ENCODE peak calls at places on chromosomes 13 and 19, in nine cellular contexts. X is NCI-H1092 treated with DMSO at 0.1 percent for 48 hours, M is NCI-H69, L is dorsolateral prefrontal cortex, D is GM12865, F is C1 segment of cervical spinal cord, E is suprapubic skin, J is colonic mucosa, N is nephron progenitor cell. S is an unnamed sample.

GRCh38 chr19:6318772-6319171 is 14.6 kb downstream of the ACER1 start:
- DNase-seq in N (no peak), D (no peak), E (no peak), F (no peak), M (no peak), J (no peak), X (no peak), L (no peak), S (no peak)

GRCh38 chr19:2148482-2149135 is 2.8 kb downstream of the AP3D1 start:
- DNase-seq in L (no peak), J (no peak), M (no peak), F (no peak), D (no peak), N (no peak), E (no peak), X (no peak), S (no peak)

GRCh38 chr19:50500060-50500752 is 10.8 kb downstream of the JOSD2 start:
- DNase-seq in N (peak), F (no peak), E (no peak), L (peak), J (no peak), D (peak), M (peak), X (peak), S (peak)

GRCh38 chr19:50797429-50798115 is 7.4 kb downstream of the ACP4 start:
- DNase-seq in J (no peak), F (no peak), E (no peak), D (no peak), N (no peak), X (no peak), M (no peak), L (no peak), S (no peak)

GRCh38 chr19:15210323-15210774 is 9.6 kb upstream of the NOTCH3 start:
- DNase-seq in F (no peak), N (no peak), E (no peak), M (no peak), X (no peak), J (no peak), D (no peak), L (no peak), S (peak)

GRCh38 chr19:12126707-12127106 is 13.4 kb downstream of the ZNF20 start:
- DNase-seq in M (peak), N (no peak), F (no peak), X (no peak), L (no peak), D (no peak), J (peak), E (no peak), S (no peak)

GRCh38 chr13:30743319-30744055 is 8.1 kb downstream of the ALOX5AP start:
- DNase-seq in N (no peak), M (no peak), J (peak), F (no peak), X (no peak), E (no peak), D (peak), L (no peak), S (no peak)

GRCh38 chr19:45471866-45472556 is 4.2 kb downstream of the FOSB start:
- DNase-seq in J (no peak), N (no peak), M (no peak), F (no peak), L (no peak), E (no peak), D (no peak), X (no peak), S (no peak)

GRCh38 chr13:102799544-102800144 is 725 bp downstream of the BIVM start:
- DNase-seq in E (peak), D (peak), J (no peak), L (no peak), X (peak), M (peak), N (peak), F (peak), S (peak)

GRCh38 chr19:42386974-42387707 is 3.0 kb downstream of the CNFN start:
- DNase-seq in D (peak), M (peak), L (no peak), F (no peak), J (peak), X (peak), E (peak), N (peak), S (peak)

GRCh38 chr13:39148513-39148961 is 110.3 kb downstream of the NHLRC3 start:
- DNase-seq in E (peak), D (peak), M (peak), X (no peak), N (no peak), L (no peak), J (no peak), F (no peak), S (no peak)

GRCh38 chr13:53405616-53406015 is 377.0 kb downstream of the OLFM4 start:
- DNase-seq in J (no peak), L (no peak), F (no peak), X (no peak), N (peak), E (no peak), M (no peak), D (no peak), S (no peak)

GRCh38 chr13:41497436-41497835 is 40.1 kb downstream of the RGCC start:
- DNase-seq in N (no peak), F (no peak), J (no peak), X (no peak), D (no peak), E (no peak), M (no peak), L (no peak), S (no peak)

GRCh38 chr19:38647966-38648788 is 728 bp downstream of the ACTN4 start:
- DNase-seq in L (no peak), D (no peak), J (peak), X (no peak), M (peak), E (no peak), F (no peak), N (no peak), S (no peak)

GRCh38 chr13:113620036-113620435 is 35.5 kb downstream of the TFDP1 start:
- DNase-seq in D (no peak), X (no peak), F (no peak), L (peak), J (no peak), E (no peak), M (peak), N (no peak), S (peak)

GRCh38 chr13:24180743-24181384 is 20.3 kb downstream of the SPATA13 start:
- DNase-seq in J (no peak), D (no peak), X (no peak), M (no peak), L (no peak), E (no peak), F (no peak), N (no peak), S (no peak)

GRCh38 chr13:35882722-35883497 is 248.3 kb downstream of the DCLK1 start:
- DNase-seq in L (no peak), F (no peak), M (no peak), X (no peak), E (no peak), D (no peak), N (peak), J (no peak), S (no peak)

GRCh38 chr19:10922638-10923014 is 5.8 kb downstream of the YIPF2 start:
- DNase-seq in E (no peak), L (no peak), X (no peak), D (no peak), N (no peak), M (no peak), F (no peak), J (no peak), S (no peak)

GRCh38 chr19:38224014-38224862 is at the start of gene DPF1:
- DNase-seq in N (peak), F (peak), X (peak), L (peak), J (no peak), E (no peak), D (peak), M (peak), S (peak)